ENCODE peak calls at places on chromosomes 13 and 19, in five cellular contexts. P is osteoblast, F is left lung, J is adrenal gland, T is lung. Q is an unnamed sample.

GRCh38 chr19:45952691-45953505 is 20.8 kb downstream of the NOVA2 start:
- DNase-seq in P (peak; percentile 93), F (no peak), J (peak; percentile 49), T (no peak), Q (peak; percentile 53)

GRCh38 chr13:113918580-113918979 is 54.7 kb upstream of the GAS6 start:
- DNase-seq in P (no peak), F (no peak), J (no peak), T (peak; percentile 24), Q (no peak)

GRCh38 chr19:24052811-24053210 is 34.2 kb upstream of the ZNF254 start:
- DNase-seq in P (no peak), F (no peak), J (no peak), T (no peak), Q (no peak)

GRCh38 chr13:29878101-29878500 is 27.7 kb upstream of the UBL3 start:
- DNase-seq in P (no peak), F (no peak), J (no peak), T (no peak), Q (no peak)

GRCh38 chr19:35556846-35557538 is 6.5 kb downstream of the ATP4A start:
- DNase-seq in P (peak; percentile 51), F (no peak), J (no peak), T (no peak), Q (no peak)

GRCh38 chr13:27172495-27172842 is 858 bp upstream of the USP12 start:
- DNase-seq in P (peak; percentile 88), F (no peak), J (no peak), T (no peak), Q (no peak)

GRCh38 chr13:41780736-41781708 is 179.9 kb downstream of the VWA8 start:
- DNase-seq in P (peak; percentile 66), F (no peak), J (no peak), T (no peak), Q (no peak)

GRCh38 chr13:106072014-106072413 is 463.4 kb downstream of the EFNB2 start:
- DNase-seq in P (no peak), F (no peak), J (no peak), T (no peak), Q (no peak)

GRCh38 chr19:31418055-31418454 is 68.8 kb upstream of the TSHZ3 start:
- DNase-seq in P (peak; percentile 72), F (no peak), J (no peak), T (no peak), Q (no peak)

GRCh38 chr13:39417643-39418042 is 185.3 kb downstream of the LHFPL6 start:
- DNase-seq in P (peak; percentile 66), F (no peak), J (no peak), T (no peak), Q (peak; percentile 31)

GRCh38 chr19:4034048-4035017 is 26.8 kb downstream of the PIAS4 start:
- DNase-seq in P (no peak), F (no peak), J (no peak), T (no peak), Q (no peak)

GRCh38 chr13:86864376-86864775 is 806.8 kb upstream of the SLITRK5 start:
- DNase-seq in P (peak; percentile 43), F (no peak), J (no peak), T (no peak), Q (no peak)

GRCh38 chr13:63435668-63436275 is 2020.1 kb upstream of the PCDH20 start:
- DNase-seq in P (peak; percentile 85), F (peak; percentile 32), J (no peak), T (no peak), Q (no peak)

GRCh38 chr19:4103073-4103418 is 20.9 kb downstream of the MAP2K2 start:
- DNase-seq in P (peak; percentile 92), F (no peak), J (no peak), T (no peak), Q (no peak)

GRCh38 chr13:31951215-31951678 is 80.3 kb upstream of the FRY start:
- DNase-seq in P (no peak), F (peak; percentile 92), J (peak; percentile 54), T (peak; percentile 76), Q (peak; percentile 87)

GRCh38 chr13:106173346-106173745 is 362.1 kb downstream of the EFNB2 start:
- DNase-seq in P (no peak), F (no peak), J (no peak), T (no peak), Q (no peak)

GRCh38 chr13:23618341-23618740 is 48.1 kb downstream of the TNFRSF19 start:
- DNase-seq in P (no peak), F (no peak), J (no peak), T (no peak), Q (no peak)

GRCh38 chr13:23674795-23675640 is 104.8 kb downstream of the TNFRSF19 start:
- DNase-seq in P (peak; percentile 91), F (no peak), J (no peak), T (no peak), Q (no peak)

GRCh38 chr13:92355213-92355612 is 871.4 kb upstream of the GPC6 start:
- DNase-seq in P (no peak), F (no peak), J (no peak), T (no peak), Q (no peak)

GRCh38 chr13:98820744-98821371 is 68.4 kb upstream of the SLC15A1 start:
- DNase-seq in P (no peak), F (no peak), J (no peak), T (no peak), Q (no peak)

GRCh38 chr13:35957174-35957867 is 173.9 kb downstream of the DCLK1 start:
- DNase-seq in P (no peak), F (no peak), J (no peak), T (no peak), Q (no peak)

GRCh38 chr19:35899547-35900214 is 659 bp downstream of the NFKBID start:
- DNase-seq in P (peak; percentile 97), F (peak; percentile 91), J (peak; percentile 84), T (peak; percentile 85), Q (peak; percentile 88)

GRCh38 chr19:21474671-21475181 is 30.7 kb upstream of the ZNF429 start:
- DNase-seq in P (peak; percentile 97), F (peak; percentile 81), J (peak; percentile 86), T (peak; percentile 79), Q (peak; percentile 91)

GRCh38 chr13:110874508-110874960 is 40.3 kb downstream of the ANKRD10 start:
- DNase-seq in P (peak; percentile 97), F (peak; percentile 89), J (peak; percentile 88), T (peak; percentile 86), Q (peak; percentile 91)

DNA sequence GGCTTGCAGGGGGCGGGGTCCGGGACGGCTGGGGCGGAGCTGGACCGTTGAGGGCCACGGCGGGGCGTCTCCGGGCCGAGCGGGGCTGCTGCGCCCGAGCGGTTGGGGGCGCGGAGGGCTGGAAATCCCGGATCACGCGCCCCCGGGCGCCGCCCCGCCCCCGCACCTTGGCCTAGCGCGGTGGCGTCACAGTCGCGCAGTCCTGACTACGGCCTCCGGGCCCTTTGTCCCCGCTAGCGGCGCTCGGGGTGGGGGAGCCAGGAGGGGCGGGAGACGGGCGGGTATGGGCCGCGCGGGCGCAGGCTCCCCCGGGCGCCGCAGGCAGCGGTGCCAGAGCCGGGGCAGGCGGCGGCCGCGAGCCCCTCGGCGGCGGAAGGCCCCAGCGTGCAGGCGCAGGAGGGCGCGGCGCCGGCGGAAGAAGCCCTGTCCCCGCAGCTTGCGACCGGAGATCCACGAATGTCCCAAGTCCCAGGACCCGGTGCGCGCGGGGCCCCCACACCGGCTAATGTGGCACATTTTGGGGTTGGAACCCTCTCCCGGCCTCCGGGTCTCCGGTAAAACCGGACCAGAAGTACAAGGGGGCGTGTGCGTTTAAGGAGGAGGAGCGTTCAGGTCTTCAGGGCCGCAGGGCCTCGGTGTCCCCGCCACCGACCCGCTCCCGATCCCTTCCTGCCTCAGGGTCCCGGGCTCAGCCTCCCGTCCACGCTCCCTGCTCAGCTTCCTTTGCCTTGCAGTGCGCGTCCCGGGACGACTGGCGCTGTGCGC is 840 bp downstream of the GPX4 start:
- DNase-seq in P (peak; percentile 99), F (peak; percentile 84), J (peak; percentile 84), T (peak; percentile 72), Q (peak; percentile 90)
- H3K27ac ChIP-seq in P (peak overlapping the region; percentile 66), F (peak overlapping the region; percentile 97), J (peak overlapping the region; percentile 98), T (peak overlapping the region; percentile 99), Q (peak overlapping the region; percentile 98)

GRCh38 chr19:11693505-11694499 is 44.9 kb downstream of the ZNF823 start:
- DNase-seq in P (no peak), F (no peak), J (no peak), T (no peak), Q (no peak)

GRCh38 chr19:11692127-11692790 is 46.5 kb downstream of the ZNF823 start:
- DNase-seq in P (no peak), F (no peak), J (no peak), T (no peak), Q (no peak)

GRCh38 chr19:11698231-11698630 is 40.5 kb downstream of the ZNF823 start:
- DNase-seq in P (no peak), F (no peak), J (no peak), T (no peak), Q (no peak)

GRCh38 chr19:11697284-11697855 is 41.4 kb downstream of the ZNF823 start:
- DNase-seq in P (no peak), F (no peak), J (no peak), T (no peak), Q (no peak)

GRCh38 chr19:11694533-11695439 is 44.0 kb downstream of the ZNF823 start:
- DNase-seq in P (peak; percentile 97), F (peak; percentile 95), J (peak; percentile 94), T (peak; percentile 95), Q (peak; percentile 94)
- H3K27ac ChIP-seq in P (peak overlapping the region; percentile 45), F (peak overlapping the region; percentile 73), J (peak overlapping the region; percentile 16), T (no peak overlapping the region), Q (peak overlapping the region; percentile 65)

GRCh38 chr19:15194938-15195337 is 5.9 kb downstream of the NOTCH3 start:
- DNase-seq in P (peak; percentile 95), F (no peak), J (no peak), T (no peak), Q (peak; percentile 76)
- H3K27ac ChIP-seq in P (peak overlapping the region; percentile 94), F (peak overlapping the region; percentile 23), J (no peak overlapping the region), T (no peak overlapping the region), Q (peak overlapping the region; percentile 72)

GRCh38 chr19:14370169-14370998 is 10.9 kb upstream of the ADGRE5 start:
- DNase-seq in P (no peak), F (no peak), J (no peak), T (no peak), Q (no peak)

GRCh38 chr19:14368011-14368513 is 13.2 kb upstream of the ADGRE5 start:
- DNase-seq in P (no peak), F (no peak), J (no peak), T (no peak), Q (no peak)

GRCh38 chr19:14371321-14371821 is 9.9 kb upstream of the ADGRE5 start:
- DNase-seq in P (no peak), F (no peak), J (no peak), T (no peak), Q (no peak)

GRCh38 chr19:14367016-14367415 is 14.2 kb upstream of the ADGRE5 start:
- DNase-seq in P (no peak), F (no peak), J (no peak), T (no peak), Q (no peak)

DNA sequence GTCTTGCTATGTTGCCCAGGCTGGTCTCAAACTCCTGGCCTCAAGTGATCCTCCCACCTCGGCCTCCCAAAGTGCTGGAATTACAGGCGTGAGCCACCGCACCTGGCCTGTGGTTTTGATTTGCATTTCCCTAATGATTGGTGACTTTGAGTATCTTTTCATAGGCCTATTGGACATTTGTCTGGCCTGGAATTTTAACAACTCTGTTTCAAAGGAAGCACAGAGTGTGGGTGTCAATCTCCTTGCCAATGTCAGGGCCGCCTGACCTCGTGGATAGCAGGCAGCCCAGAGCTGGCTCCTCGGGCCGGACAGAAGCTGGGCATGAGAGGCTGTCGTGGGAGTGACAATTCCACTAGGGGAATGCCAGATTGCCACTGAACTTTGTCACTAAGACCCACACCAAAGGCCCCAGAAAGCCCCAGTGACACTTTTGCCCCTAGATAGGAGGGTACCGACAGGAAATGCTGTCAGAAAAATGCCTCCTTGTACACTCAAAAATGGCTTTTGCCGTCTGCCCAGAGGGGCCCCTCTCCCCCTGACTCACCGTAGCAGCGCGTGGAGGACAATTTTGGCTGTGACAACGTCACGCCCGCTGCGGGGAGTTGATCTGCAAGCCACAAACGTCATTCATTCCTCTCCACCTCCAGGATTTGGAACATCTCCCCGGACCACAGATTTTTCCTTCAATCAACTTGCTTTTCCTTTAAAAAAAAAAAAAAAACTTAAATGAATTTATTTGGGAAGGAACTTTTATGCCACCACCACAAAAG is 11.7 kb upstream of the ADGRE5 start:
- DNase-seq in P (no peak), F (no peak), J (no peak), T (no peak), Q (no peak)
- H3K27ac ChIP-seq in P (peak overlapping the region; percentile 88), F (peak overlapping the region; percentile 94), J (peak overlapping the region; percentile 43), T (no peak overlapping the region), Q (peak overlapping the region; percentile 78)